ENCODE peak calls at places on chromosomes 6 and 20, in six cellular contexts. H is cardiac muscle cell, S is lower lobe of right lung, F is dorsolateral prefrontal cortex, M is A549, G is left ventricle myocardium inferior. X is an unnamed sample.

GRCh38 chr6:15131234-15132195 is 114.4 kb upstream of the JARID2 start:
- DNase-seq in S (no peak), G (no peak), M (no peak), H (no peak), F (no peak), X (no peak)

GRCh38 chr6:53679446-53679933 is 13.9 kb upstream of the KLHL31 start:
- DNase-seq in M (peak), G (no peak), F (no peak), H (peak), S (no peak), X (no peak)

GRCh38 chr6:136524936-136525413 is 25.2 kb downstream of the MAP7 start:
- DNase-seq in H (no peak), F (no peak), M (peak), S (no peak), G (no peak), X (no peak)

GRCh38 chr6:47476794-47477496 is 644 bp upstream of the CD2AP start:
- DNase-seq in S (no peak), H (no peak), G (no peak), M (no peak), F (no peak), X (no peak)

GRCh38 chr6:170552765-170553685 is at the start of gene PSMB1:
- DNase-seq in S (peak), G (peak), F (peak), M (peak), H (peak), X (peak)

GRCh38 chr6:107784669-107785068 is 39.4 kb downstream of the SCML4 start:
- DNase-seq in S (no peak), G (no peak), H (peak), F (no peak), M (no peak), X (no peak)

GRCh38 chr6:144912474-144912873 is 627.3 kb downstream of the UTRN start:
- DNase-seq in S (no peak), G (no peak), H (peak), M (no peak), F (no peak), X (no peak)

GRCh38 chr6:57262491-57262890 is 40.4 kb upstream of the RAB23 start:
- DNase-seq in H (no peak), M (no peak), S (no peak), G (peak), F (no peak), X (peak)

GRCh38 chr6:6993503-6994237 is 114.1 kb upstream of the RREB1 start:
- DNase-seq in F (no peak), S (no peak), G (no peak), H (no peak), M (no peak), X (no peak)

GRCh38 chr6:15148356-15149058 is 97.4 kb upstream of the JARID2 start:
- DNase-seq in F (no peak), G (no peak), S (no peak), M (peak), H (peak), X (no peak)

GRCh38 chr6:35494161-35494563 is 2.7 kb downstream of the TEAD3 start:
- DNase-seq in F (no peak), G (peak), M (no peak), S (no peak), H (peak), X (no peak)

GRCh38 chr20:56631990-56632327 is 2.9 kb downstream of the TFAP2C start:
- DNase-seq in F (no peak), G (no peak), H (no peak), S (no peak), M (no peak), X (no peak)

GRCh38 chr6:23179994-23180393 is 610.6 kb downstream of the HDGFL1 start:
- DNase-seq in H (no peak), S (no peak), F (no peak), M (no peak), G (no peak), X (no peak)

GRCh38 chr6:83221886-83222479 is 28.8 kb downstream of the RWDD2A start:
- DNase-seq in S (no peak), M (peak), G (no peak), F (no peak), H (peak), X (no peak)

DNA sequence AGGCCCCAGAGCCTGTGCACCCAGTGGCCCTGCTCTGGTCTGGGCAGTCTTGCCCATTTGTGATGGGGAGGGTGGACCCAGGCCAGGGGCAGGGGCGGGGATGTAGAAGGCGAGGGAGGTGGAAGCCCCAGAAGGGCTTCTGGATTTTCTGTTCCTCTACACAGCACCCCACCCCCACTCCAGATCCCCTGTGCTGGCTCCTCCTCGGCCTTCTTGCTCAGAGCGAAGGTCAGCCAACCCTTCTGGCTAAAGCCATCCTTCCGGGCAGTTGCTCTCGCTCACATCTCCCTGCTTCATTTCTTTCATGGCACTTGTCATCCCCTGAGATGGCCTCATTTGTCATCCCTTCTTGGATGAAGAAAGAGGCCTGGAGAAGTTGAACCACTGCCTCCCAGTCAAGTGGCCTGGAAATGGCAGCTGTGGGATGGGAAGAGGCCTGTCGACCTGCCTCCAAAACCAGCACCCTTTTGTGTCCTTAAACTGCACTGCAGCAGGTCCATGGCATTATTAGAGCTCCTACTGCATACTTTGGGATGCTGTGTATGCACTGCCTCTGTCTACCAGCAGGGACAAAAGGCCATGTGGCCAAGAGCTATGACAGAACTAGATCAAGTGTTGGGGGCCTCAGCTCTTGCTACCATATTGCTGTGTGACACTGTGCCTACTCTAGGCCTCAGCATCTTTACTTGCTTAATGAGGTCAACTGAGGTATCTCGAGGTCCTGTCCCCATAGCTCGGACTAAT is 19.9 kb downstream of the PEDS1 start:
- DNase-seq in G (no peak), F (no peak), H (no peak), S (no peak), M (no peak), X (no peak)
- TF ChIP-seq CTCF in G (peak), F (no peak), H (peak), S (no peak), M (no peak), X (no peak)

DNA sequence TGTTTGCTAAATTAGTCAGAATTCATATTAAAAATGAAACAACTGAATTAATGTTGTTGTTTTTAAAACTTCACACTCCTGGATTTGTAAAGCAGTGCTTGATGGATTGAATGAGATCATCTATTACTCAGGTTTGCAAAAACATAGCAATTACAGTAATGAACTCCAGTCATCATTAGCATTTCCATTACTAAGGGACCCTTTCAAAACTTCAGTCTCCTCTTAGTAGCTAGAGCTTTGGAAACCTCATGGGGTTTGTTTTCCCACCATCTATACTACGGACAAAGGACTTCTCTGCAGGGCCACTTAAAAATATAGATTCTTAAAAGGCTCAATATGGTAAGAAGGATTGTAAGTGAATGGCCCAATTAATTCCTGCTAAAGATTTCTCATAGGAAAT is 209.9 kb upstream of the PRND start:
- DNase-seq in F (no peak), G (no peak), S (no peak), M (no peak), H (no peak), X (no peak)
- H3K27ac ChIP-seq in F (no peak), G (no peak), S (no peak), M (peak), H (no peak), X (no peak)

GRCh38 chr20:63441777-63442493 is 30.5 kb downstream of the KCNQ2 start:
- DNase-seq in F (peak), S (peak), M (peak), H (peak), G (peak), X (no peak)
- TF ChIP-seq CTCF in F (peak), S (peak), M (peak), H (peak), G (peak), X (no peak)

GRCh38 chr6:11179088-11179977 is 53.1 kb downstream of the NEDD9 start:
- DNase-seq in F (no peak), G (no peak), S (no peak), M (no peak), H (no peak), X (no peak)

GRCh38 chr6:11181478-11182136 is 50.9 kb downstream of the NEDD9 start:
- DNase-seq in S (no peak), H (no peak), F (no peak), G (no peak), M (no peak), X (no peak)

GRCh38 chr6:11177271-11177670 is 55.2 kb downstream of the NEDD9 start:
- DNase-seq in H (no peak), S (no peak), M (no peak), F (no peak), G (no peak), X (no peak)

GRCh38 chr6:11183761-11184362 is 48.6 kb downstream of the NEDD9 start:
- DNase-seq in M (no peak), S (no peak), F (no peak), H (no peak), G (no peak), X (no peak)

DNA sequence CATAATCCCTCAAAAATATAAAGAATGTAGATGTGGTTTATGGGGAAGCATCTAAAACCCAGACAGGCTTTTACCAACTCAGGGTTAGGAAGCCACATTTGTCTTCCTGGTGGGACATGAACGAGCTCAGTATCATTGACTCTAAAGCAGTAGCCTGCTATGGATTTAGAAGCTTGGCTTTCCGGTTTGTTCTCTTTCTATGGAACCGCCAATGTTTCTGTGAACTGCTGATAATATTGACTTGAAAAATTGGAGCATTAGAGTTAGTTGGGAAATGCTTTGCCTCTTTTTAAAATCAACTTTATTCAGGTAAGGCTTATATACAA is 52.5 kb downstream of the NEDD9 start:
- DNase-seq in S (no peak), M (no peak), H (no peak), F (no peak), G (no peak), X (no peak)
- H3K27ac ChIP-seq in S (no peak), M (peak), H (no peak), F (no peak), G (peak), X (no peak)

GRCh38 chr6:105135056-105135455 is 44.8 kb downstream of the POPDC3 start:
- DNase-seq in H (peak), M (peak), S (no peak), G (no peak), F (no peak), X (no peak)

GRCh38 chr6:105135907-105136432 is 43.8 kb downstream of the POPDC3 start:
- DNase-seq in H (peak), M (no peak), F (no peak), S (no peak), G (no peak), X (no peak)

GRCh38 chr6:105138141-105138540 is 41.7 kb downstream of the POPDC3 start:
- DNase-seq in F (no peak), H (no peak), S (no peak), M (no peak), G (no peak), X (no peak)

GRCh38 chr6:105137388-105137787 is 42.4 kb downstream of the POPDC3 start:
- DNase-seq in S (no peak), G (peak), M (no peak), F (peak), H (peak), X (peak)

DNA sequence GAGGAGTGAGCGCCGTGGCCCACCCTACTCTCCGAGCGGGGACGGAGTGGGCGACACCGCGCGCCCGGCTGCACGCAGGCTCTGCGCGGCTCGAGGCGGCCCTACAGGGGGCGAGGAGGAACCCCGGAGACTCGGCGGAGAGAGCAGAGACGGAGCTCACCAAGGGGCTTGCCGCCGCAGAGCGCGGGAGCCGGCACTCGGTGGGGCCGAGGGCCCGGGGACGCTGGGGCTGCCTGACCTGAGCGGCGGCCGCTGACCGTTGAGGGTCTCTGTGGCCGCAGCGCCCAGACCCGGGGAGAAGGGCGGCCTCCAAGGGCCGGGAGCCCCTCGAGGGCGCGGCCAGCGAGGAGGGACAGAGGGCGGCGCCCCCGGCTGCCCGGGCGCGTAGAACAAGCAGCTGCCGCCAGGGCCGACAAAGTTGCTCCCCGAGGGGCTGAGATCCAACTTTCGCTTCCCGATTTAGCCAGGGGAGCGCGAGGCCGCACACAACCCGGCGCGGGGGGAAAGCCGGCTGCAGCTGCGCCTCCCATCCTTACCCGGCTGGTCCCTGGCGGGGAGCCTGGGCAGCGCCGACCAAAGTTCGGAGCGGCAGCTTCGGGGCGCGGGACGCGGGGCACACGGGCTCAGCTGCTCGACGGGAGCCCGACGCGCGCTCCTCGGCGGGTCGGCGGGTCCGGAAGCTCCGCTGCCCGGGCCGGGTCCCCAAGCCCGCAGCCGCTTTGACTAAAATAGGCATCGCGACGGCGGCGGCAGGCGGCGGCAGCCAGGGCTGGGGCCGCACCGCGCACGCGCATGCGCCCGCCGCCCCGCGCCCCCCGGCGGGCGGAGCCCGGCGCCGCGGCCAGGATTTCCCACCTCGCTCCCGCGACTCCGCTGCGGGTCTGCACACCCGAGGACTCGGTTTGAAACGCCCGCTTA is 43.1 kb downstream of the POPDC3 start:
- DNase-seq in G (peak), F (peak), M (peak), H (peak), S (peak), X (peak)
- TF ChIP-seq CTCF in G (peak), F (no peak), M (no peak), H (peak), S (no peak), X (peak)

DNA sequence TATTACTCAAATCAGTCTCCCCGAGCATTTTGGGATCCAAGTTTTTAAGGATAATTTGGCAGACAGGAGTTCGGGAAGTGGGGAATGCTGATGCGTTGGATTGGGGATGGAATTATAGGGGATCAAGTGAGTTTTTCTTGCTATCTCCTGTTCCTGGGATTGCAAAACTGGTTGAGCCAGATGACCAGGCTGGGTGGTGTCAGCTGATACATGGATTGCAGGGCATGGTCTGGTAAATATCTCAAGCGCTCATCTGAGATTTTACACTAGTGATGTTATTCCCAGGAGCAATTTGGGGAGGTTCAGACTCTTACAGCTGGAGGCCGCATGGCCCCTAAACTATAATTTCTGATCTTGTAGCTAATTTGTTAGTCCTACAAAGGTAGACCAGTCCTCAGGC is 54.7 kb downstream of the ENPP1 start:
- DNase-seq in F (no peak), G (no peak), M (no peak), S (no peak), H (no peak), X (no peak)
- H3K27ac ChIP-seq in F (no peak), G (no peak), M (no peak), S (no peak), H (no peak), X (no peak)

DNA sequence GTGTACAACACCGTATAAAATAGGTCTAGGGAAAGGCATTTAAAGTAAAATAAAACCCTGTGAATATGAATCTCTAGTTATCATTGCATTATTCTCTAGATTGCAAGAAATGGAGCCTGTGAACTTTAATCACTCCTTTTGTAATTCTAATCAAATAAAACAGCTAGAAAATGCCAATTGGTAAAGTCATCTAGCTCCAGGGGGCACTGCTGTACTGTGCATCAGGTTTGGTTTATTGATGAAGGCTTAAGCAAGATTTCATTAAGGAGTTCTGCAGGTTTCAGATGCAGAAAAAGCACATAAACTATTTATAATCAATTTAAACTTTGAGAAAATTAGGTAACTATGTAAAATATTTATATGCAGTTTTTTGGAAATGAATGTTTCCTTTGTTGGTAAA is 645.0 kb downstream of the PHF3 start:
- DNase-seq in H (peak), S (no peak), G (no peak), M (peak), F (no peak), X (no peak)
- TF ChIP-seq CTCF in H (peak), S (peak), G (peak), M (peak), F (peak), X (peak)

GRCh38 chr20:61830241-61830930 is 235.3 kb downstream of the TAF4 start:
- DNase-seq in M (no peak), F (no peak), H (no peak), S (no peak), G (no peak), X (no peak)
- H3K27ac ChIP-seq in M (no peak), F (no peak), H (no peak), S (no peak), G (no peak), X (no peak)

GRCh38 chr6:159729598-159729997 is 2.3 kb downstream of the WTAP start:
- DNase-seq in M (no peak), H (peak), G (no peak), S (no peak), F (no peak), X (no peak)
- TF ChIP-seq CTCF in M (no peak), H (no peak), G (no peak), S (no peak), F (no peak), X (no peak)

DNA sequence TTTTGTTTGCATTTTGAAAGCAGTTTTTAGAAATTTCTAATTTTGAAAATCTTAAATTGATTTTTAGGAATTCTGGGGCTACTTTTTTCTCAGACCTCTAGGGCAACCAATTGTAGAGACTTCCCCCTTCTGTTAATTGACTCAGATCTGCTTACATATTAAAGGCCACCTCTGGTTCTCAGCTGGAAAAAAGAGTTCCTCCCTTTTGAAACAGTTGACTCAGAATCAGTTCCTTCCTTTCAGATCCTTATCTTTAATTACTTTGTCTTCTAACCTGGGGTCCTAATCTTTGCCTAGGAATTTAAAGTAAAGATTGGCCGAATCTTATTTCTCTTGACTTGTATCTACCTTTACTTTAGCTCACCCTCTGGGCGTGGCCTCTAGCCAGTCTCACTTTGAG is 146.8 kb downstream of the LAMA2 start:
- DNase-seq in F (no peak), G (no peak), S (no peak), H (no peak), M (no peak), X (no peak)
- H3K27ac ChIP-seq in F (no peak), G (peak), S (no peak), H (no peak), M (no peak), X (no peak)

X was measured in tibial artery.